ENCODE peak calls at places on chromosomes 12 and 14, in seven cellular contexts. A is esophagus muscularis mucosa, I is sigmoid colon, X is astrocyte, H is psoas muscle, C is cardiac muscle cell, K is NT2/D1. G is an unnamed sample.

GRCh38 chr14:30610719-30611388 is 11.3 kb upstream of the SCFD1 start:
- DNase-seq in A (no peak), I (peak; percentile 73), X (peak; percentile 65), H (no peak), C (peak; percentile 87), K (no peak), G (no peak)

GRCh38 chr14:33617154-33617553 is 333.7 kb downstream of the EGLN3 start:
- DNase-seq in A (no peak), I (no peak), X (peak; percentile 93), H (no peak), C (peak; percentile 74), K (no peak), G (no peak)

GRCh38 chr12:122873540-122873939 is 22.4 kb downstream of the VPS37B start:
- DNase-seq in A (no peak), I (no peak), X (no peak), H (no peak), C (no peak), K (no peak), G (no peak)

GRCh38 chr12:75661927-75662326 is 150.5 kb upstream of the KRR1 start:
- DNase-seq in A (no peak), I (no peak), X (peak; percentile 91), H (no peak), C (peak; percentile 56), K (no peak), G (no peak)

GRCh38 chr14:31270196-31270772 is 62.7 kb upstream of the HECTD1 start:
- DNase-seq in A (no peak), I (no peak), X (no peak), H (peak; percentile 21), C (peak; percentile 4), K (no peak), G (no peak)

GRCh38 chr12:63064080-63064479 is 86.9 kb downstream of the AVPR1A start:
- DNase-seq in A (no peak), I (no peak), X (peak; percentile 13), H (no peak), C (peak; percentile 33), K (no peak), G (no peak)

GRCh38 chr12:88509851-88510250 is 70.4 kb downstream of the KITLG start:
- DNase-seq in A (no peak), I (no peak), X (no peak), H (no peak), C (no peak), K (no peak), G (no peak)

GRCh38 chr14:24071836-24072420 is 566 bp downstream of the CPNE6 start:
- DNase-seq in A (no peak), I (no peak), X (no peak), H (no peak), C (no peak), K (no peak), G (no peak)

GRCh38 chr14:64232095-64232830 is 61.9 kb downstream of the ESR2 start:
- DNase-seq in A (no peak), I (no peak), X (peak; percentile 93), H (peak; percentile 55), C (peak; percentile 82), K (no peak), G (no peak)

GRCh38 chr14:75018684-75019083 is 16.0 kb downstream of the EIF2B2 start:
- DNase-seq in A (no peak), I (no peak), X (no peak), H (no peak), C (no peak), K (no peak), G (no peak)

GRCh38 chr14:60002819-60003492 is 83.0 kb downstream of the LRRC9 start:
- DNase-seq in A (no peak), I (no peak), X (no peak), H (peak; percentile 75), C (no peak), K (no peak), G (peak; percentile 8)

GRCh38 chr12:42090899-42091298 is 53.8 kb downstream of the GXYLT1 start:
- DNase-seq in A (no peak), I (no peak), X (peak; percentile 88), H (no peak), C (peak; percentile 67), K (no peak), G (peak; percentile 89)

GRCh38 chr14:60275932-60276331 is 26.9 kb downstream of the PPM1A start:
- DNase-seq in A (no peak), I (no peak), X (peak; percentile 14), H (no peak), C (peak; percentile 50), K (no peak), G (no peak)

GRCh38 chr12:122079038-122079531 is 529 bp downstream of the MLXIP start:
- DNase-seq in A (no peak), I (peak; percentile 79), X (no peak), H (peak; percentile 48), C (no peak), K (no peak), G (peak; percentile 46)

GRCh38 chr12:14654416-14654815 is 42.0 kb downstream of the GUCY2C start:
- DNase-seq in A (no peak), I (no peak), X (no peak), H (no peak), C (no peak), K (no peak), G (no peak)

GRCh38 chr12:79629561-79629960 is 61.2 kb downstream of the PAWR start:
- DNase-seq in A (no peak), I (no peak), X (no peak), H (no peak), C (no peak), K (no peak), G (no peak)

GRCh38 chr14:82533351-82533750 is 999.7 kb upstream of the SEL1L start:
- DNase-seq in A (no peak), I (no peak), X (no peak), H (no peak), C (no peak), K (no peak), G (no peak)

GRCh38 chr12:3885179-3886094 is 12.2 kb upstream of the PARP11 start:
- DNase-seq in A (no peak), I (no peak), X (peak; percentile 6), H (no peak), C (peak; percentile 71), K (peak; percentile 70), G (peak; percentile 43)

GRCh38 chr12:26113853-26114719 is 10.8 kb downstream of the BHLHE41 start:
- DNase-seq in A (peak; percentile 98), I (peak; percentile 97), X (peak; percentile 79), H (peak; percentile 95), C (peak; percentile 93), K (peak; percentile 97), G (peak; percentile 62)

GRCh38 chr12:52168019-52168717 is 23.6 kb downstream of the KRT80 start:
- DNase-seq in A (no peak), I (no peak), X (no peak), H (no peak), C (no peak), K (no peak), G (no peak)

GRCh38 chr14:23895480-23895879 is 58.1 kb upstream of the DHRS4 start:
- DNase-seq in A (peak; percentile 79), I (no peak), X (no peak), H (no peak), C (peak; percentile 6), K (no peak), G (peak; percentile 13)

GRCh38 chr14:68686212-68686478 is 106.7 kb downstream of the ZFP36L1 start:
- DNase-seq in A (no peak), I (no peak), X (peak; percentile 71), H (no peak), C (no peak), K (no peak), G (no peak)

GRCh38 chr14:68686724-68687123 is 106.1 kb downstream of the ZFP36L1 start:
- DNase-seq in A (no peak), I (peak; percentile 14), X (no peak), H (no peak), C (no peak), K (no peak), G (no peak)

GRCh38 chr14:68687746-68688145 is 105.1 kb downstream of the ZFP36L1 start:
- DNase-seq in A (no peak), I (peak; percentile 28), X (peak; percentile 98), H (no peak), C (peak; percentile 52), K (no peak), G (no peak)

GRCh38 chr14:68684466-68685418 is 108.1 kb downstream of the ZFP36L1 start:
- DNase-seq in A (no peak), I (peak; percentile 46), X (no peak), H (no peak), C (no peak), K (no peak), G (no peak)

GRCh38 chr14:68685419-68686211 is 107.3 kb downstream of the ZFP36L1 start:
- DNase-seq in A (no peak), I (peak; percentile 63), X (peak; percentile 92), H (no peak), C (peak; percentile 61), K (no peak), G (no peak)
- H3K4me1 ChIP-seq in A (peaks cover 78% of the 10 kb centered on the region), I (peaks cover 46% of the 10 kb centered on the region), X (peaks cover 57% of the 10 kb centered on the region), H (peaks cover 37% of the 10 kb centered on the region), C (peaks cover 49% of the 10 kb centered on the region), K (peaks cover 10% of the 10 kb centered on the region), G (no peaks in the 10 kb centered on the region)

GRCh38 chr12:72511493-72511892 is 239.3 kb downstream of the TRHDE start:
- DNase-seq in A (no peak), I (no peak), X (peak; percentile 28), H (no peak), C (no peak), K (no peak), G (no peak)
- H3K4me3 ChIP-seq in A (no peak overlapping the region), I (no peak overlapping the region), X (peak overlapping the region; percentile 15), H (no peak overlapping the region), C (no peak overlapping the region), K (no peak overlapping the region), G (no peak overlapping the region)

DNA sequence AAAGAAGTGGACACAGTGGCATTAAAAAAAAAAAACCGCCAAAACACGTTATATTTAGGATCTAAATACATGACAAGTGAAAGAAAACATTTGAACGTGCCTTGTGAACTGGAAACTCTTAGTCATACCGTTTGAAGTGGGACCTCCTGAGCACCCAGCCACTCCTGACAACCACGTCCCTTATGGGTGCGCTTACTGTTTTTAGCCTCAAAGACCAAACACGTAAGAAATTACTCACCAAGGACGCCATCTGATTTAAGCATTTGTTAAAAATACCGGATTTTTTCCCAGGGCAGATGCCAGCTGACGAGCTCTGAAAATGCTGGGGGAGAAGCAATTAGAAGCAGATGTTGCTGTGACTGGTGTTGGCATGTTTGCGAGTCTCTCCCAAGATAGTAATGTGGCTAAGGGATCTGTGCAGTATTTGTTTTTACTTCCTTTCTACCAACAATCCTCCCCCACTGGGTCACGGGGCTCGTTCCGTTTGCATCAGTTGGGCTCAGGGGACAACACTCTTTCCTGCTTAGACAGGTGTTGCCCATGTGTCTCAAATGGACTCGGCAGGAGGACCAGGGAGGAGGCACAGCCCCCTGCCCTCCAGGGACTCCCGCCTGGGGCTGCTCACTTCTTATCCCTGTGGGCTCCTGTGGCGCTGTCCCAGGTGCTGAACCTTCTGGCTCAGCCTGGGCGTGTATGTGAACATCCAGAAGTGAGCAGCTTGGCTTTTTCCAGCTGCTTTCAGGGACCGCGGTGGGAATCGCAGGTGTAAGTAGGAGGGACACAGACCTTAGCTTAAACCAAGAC is 101.0 kb downstream of the BEGAIN start:
- DNase-seq in A (peak; percentile 91), I (no peak), X (peak; percentile 78), H (peak; percentile 71), C (peak; percentile 78), K (peak; percentile 49), G (peak; percentile 88)
- H3K4me1 ChIP-seq in A (no peaks in the 10 kb centered on the region), I (no peaks in the 10 kb centered on the region), X (peaks cover 9% of the 10 kb centered on the region), H (no peaks in the 10 kb centered on the region), C (no peaks in the 10 kb centered on the region), K (peaks cover 3% of the 10 kb centered on the region), G (no peaks in the 10 kb centered on the region)

DNA sequence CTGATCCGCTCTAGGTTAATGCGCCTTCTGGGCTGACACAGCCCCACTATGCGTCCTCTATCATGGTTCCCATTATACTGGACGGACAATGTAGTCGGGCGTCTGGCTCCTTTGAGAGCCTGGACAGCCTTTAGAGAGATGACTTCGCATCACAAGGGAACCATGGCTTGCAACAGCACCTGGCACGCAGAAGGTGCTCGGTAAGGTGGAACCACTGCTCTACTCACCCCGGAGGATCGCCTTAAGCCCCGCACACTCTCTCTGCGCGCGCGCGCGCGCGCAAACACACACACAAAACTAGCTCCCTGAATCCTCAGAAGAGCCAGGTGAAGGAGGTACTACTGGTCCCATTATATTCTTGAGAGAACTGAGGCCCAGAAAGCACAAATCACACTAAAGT is 7.1 kb downstream of the MAP3K12 start:
- DNase-seq in A (no peak), I (peak; percentile 67), X (no peak), H (no peak), C (no peak), K (no peak), G (no peak)
- H3K4me3 ChIP-seq in A (peak overlapping the region; percentile 72), I (peak overlapping the region; percentile 74), X (peak overlapping the region; percentile 42), H (peak overlapping the region; percentile 70), C (peak overlapping the region; percentile 35), K (peak overlapping the region; percentile 32), G (peak overlapping the region; percentile 39)

G was measured in HAP-1.